ENCODE peak calls at places on chromosomes 2 and 18, in four cellular contexts. G, A, K and C are unnamed samples.

GRCh38 chr2:80269806-80270205 is 34.7 kb downstream of the LRRTM1 start:
- DNase-seq in G (no peak), A (no peak), K (no peak), C (no peak)

GRCh38 chr2:170421175-170421687 is 243.3 kb downstream of the MYO3B start:
- DNase-seq in G (no peak), A (no peak), K (no peak), C (no peak)

GRCh38 chr18:31267823-31268481 is 50.0 kb upstream of the DSG1 start:
- DNase-seq in G (no peak), K (no peak), A (no peak), C (no peak)

GRCh38 chr2:203650860-203651613 is 55.4 kb upstream of the CD28 start:
- DNase-seq in A (no peak), G (no peak), K (peak), C (peak)

GRCh38 chr18:79926715-79927596 is 24.5 kb downstream of the SLC66A2 start:
- DNase-seq in G (peak), A (no peak), K (no peak), C (no peak)

GRCh38 chr2:38178556-38179419 is 102.8 kb upstream of the CYP1B1 start:
- DNase-seq in G (no peak), K (peak), A (no peak), C (no peak)

GRCh38 chr2:29053680-29054400 is 20.5 kb downstream of the PCARE start:
- DNase-seq in K (peak), G (no peak), A (no peak), C (no peak)

GRCh38 chr18:22032392-22032961 is 136.9 kb upstream of the GATA6 start:
- DNase-seq in G (no peak), K (peak), A (no peak), C (peak)

DNA sequence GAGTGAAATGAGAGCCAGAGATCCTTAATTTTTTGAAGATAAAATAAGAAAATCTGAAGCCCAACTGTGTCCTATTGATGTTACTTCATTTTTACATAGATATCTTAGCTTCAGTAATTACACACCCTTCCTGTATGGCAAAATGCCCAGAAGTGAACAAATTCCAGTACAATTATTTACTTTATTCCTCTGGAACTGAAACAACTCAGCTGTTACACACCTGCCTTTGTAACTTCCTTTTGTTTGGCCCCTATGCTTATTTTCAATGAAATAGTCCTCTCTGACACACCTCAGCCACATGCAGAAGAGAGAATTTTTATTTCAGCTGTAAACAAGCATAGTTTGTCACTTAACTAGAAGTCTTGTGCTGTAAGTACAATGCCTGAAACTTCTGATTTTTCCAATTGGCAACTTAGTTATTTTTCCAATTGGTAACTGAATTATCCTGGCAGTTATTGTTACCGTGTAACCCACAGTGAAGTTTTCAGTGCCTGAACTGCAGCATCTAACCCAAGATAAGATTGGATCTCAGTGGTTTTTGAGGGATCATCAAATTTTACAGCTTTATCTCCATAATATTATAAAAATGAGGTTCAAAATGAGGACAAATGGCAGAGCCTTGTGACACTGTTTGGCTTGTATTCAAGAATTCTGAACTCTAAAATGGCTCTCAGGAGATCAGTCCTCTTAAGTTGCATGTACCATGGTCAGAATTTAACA is 82.6 kb downstream of the PKP4 start:
- DNase-seq in G (no peak), K (peak), A (no peak), C (peak)
- TF ChIP-seq HMGXB4 in G (no peak), K (no peak), A (no peak), C (no peak)

GRCh38 chr2:165238295-165238694 is 919 bp upstream of the SCN2A start:
- DNase-seq in K (no peak), A (peak), G (no peak), C (no peak)

GRCh38 chr2:165240927-165241326 is 1.7 kb downstream of the SCN2A start:
- DNase-seq in G (no peak), A (no peak), K (no peak), C (no peak)

GRCh38 chr2:165239826-165240618 is 808 bp downstream of the SCN2A start:
- DNase-seq in G (no peak), A (no peak), K (no peak), C (no peak)

GRCh38 chr2:165237056-165237455 is 2.2 kb upstream of the SCN2A start:
- DNase-seq in K (no peak), A (no peak), G (no peak), C (no peak)

DNA sequence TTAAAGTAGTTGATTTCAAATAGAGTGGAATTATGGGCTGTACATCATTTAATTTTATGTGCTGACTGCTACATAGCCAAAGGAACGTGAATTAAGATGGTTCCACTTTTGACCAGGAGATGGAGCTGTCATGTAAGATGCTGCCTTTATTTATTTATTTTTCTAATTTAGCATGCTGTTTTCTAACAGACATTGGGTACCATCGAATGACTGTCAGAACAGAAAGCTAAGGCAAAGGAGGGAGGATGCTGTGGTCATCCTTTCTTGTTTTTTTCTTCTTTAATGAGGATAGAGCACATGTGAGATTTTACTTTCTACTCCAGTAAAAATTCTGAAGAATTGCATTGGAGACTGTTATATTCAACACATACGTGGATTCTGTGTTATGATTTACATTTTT is at the start of gene SCN2A:
- DNase-seq in A (peak), G (no peak), K (peak), C (peak)
- TF ChIP-seq HMGXB4 in A (no peak), G (no peak), K (no peak), C (no peak)

DNA sequence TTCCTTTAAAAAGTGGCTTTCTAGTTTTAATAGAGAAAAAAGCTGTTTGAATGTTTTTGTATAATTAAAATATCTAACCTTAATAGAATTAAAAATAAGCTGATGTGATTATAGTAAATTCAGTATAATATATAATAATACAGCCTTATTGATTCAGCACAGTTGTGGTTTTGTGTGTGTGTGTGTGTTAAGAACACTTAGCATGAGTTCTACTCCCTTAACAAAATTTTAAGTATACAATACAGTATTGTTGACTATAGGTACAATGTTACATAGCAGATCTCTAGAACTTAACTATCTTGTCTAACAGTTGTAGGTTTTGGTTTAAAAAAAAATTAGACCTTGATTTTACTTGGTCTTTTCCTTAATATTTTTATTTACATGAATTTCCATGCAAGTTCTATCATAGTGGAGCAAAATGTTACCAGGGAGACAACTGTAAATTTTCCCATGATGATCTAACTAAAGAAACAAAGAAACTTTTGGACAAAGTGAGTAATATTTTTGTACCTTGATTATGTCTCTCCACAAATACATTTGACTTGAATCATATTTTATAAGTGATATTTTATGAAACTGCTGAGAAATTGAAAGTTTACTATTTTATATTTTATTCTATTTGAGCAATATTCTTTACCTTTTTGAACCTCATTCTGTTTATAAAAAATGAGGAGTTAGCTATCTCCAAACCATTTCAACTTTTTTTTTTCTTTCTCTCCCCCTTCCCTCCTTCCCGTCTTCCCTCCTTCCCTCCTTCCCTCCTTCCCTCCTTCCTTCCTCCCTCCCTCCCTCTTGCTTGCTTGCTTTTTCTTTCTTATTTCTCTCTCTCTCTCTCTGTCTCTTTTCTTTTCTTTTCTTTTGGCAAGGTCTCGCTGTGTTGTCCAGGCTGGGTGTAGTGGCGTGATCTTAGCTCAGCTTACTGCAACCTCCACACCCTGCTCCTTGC is 46.3 kb downstream of the ZC3H6 start:
- DNase-seq in A (no peak), K (no peak), G (no peak), C (no peak)
- TF ChIP-seq HMGXB4 in A (no peak), K (no peak), G (no peak), C (no peak)

DNA sequence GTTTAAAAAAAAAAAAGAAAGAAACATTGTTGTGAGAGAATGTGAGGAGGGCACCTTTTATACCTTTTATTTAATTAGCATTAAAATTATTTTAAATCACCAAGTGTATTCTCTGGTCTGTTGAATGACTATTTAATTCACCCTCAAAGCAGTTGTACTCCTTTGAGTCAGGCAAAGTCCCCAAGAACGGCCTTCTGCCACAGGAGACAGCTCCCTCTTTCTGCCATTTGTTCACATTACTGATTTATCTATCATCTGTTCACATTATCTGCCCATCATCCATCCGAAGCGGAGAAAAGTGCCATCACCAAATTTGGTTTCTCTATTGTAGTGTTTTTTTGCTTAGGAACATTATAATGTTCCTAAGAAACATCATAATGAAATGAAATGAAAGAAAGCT is 240.7 kb upstream of the DPP10 start:
- DNase-seq in K (no peak), A (no peak), G (no peak), C (peak)
- TF ChIP-seq HMGXB4 in K (no peak), A (no peak), G (no peak), C (no peak)

DNA sequence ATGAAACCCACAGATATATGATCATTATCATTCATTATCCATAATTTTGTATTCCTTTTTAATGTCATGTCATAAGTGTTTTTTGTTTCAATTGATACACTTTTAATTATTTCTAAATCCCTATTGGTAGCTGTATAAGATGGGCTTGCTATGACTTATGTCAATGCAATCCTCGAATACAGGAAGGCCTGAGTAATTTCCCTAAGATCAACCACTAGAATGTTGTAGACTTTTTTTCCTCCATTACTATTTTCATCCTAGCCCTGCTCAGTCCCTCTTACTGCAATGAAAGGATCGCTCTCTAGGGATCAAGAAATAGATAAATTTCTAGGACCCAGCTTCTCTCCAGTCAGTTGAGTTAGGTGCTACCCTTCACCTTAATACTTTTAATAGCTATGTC is 186.3 kb downstream of the KCNE4 start:
- DNase-seq in G (no peak), A (no peak), K (no peak), C (no peak)
- TF ChIP-seq HMGXB4 in G (no peak), A (no peak), K (no peak), C (no peak)